ENCODE peak calls at places on chromosomes 5 and 9, in five cellular contexts. S, X, F, B and E are unnamed samples. For H3K4me1, the result is how much of the 10 kb centered on the place peaks cover.

GRCh38 chr9:74645007-74645639 is 148.0 kb downstream of the RORB start:
- DNase-seq in B (no peak), F (peak), X (peak), S (peak), E (peak)

GRCh38 chr9:13278368-13279246 is 885 bp downstream of the MPDZ start:
- DNase-seq in B (peak), X (peak), F (peak), S (peak), E (peak)

GRCh38 chr9:27564031-27564430 is 9.2 kb downstream of the C9orf72 start:
- DNase-seq in X (no peak), F (no peak), S (no peak), B (no peak), E (no peak)

GRCh38 chr9:69085523-69086283 is 50.2 kb downstream of the FXN start:
- DNase-seq in X (no peak), F (peak), S (peak), B (no peak), E (no peak)

GRCh38 chr9:14179449-14179848 is 134.5 kb downstream of the NFIB start:
- DNase-seq in S (no peak), F (no peak), B (no peak), X (no peak), E (no peak)

GRCh38 chr9:136443087-136443486 is 3.4 kb upstream of the INPP5E start:
- DNase-seq in X (no peak), B (no peak), S (no peak), F (no peak), E (no peak)

GRCh38 chr5:79200573-79201183 is 35.3 kb upstream of the JMY start:
- DNase-seq in F (peak), B (no peak), S (no peak), X (peak), E (peak)

GRCh38 chr5:33933723-33934544 is 2.3 kb upstream of the RXFP3 start:
- DNase-seq in X (no peak), B (no peak), S (no peak), F (no peak), E (no peak)

GRCh38 chr5:140322751-140323731 is 20.1 kb upstream of the PFDN1 start:
- DNase-seq in F (no peak), B (no peak), S (peak), X (no peak), E (no peak)

GRCh38 chr5:139494256-139494655 is 11.7 kb upstream of the STING1 start:
- DNase-seq in B (no peak), F (no peak), X (no peak), S (no peak), E (no peak)

GRCh38 chr9:37938121-37938906 is 34.4 kb upstream of the SLC25A51 start:
- DNase-seq in X (peak), F (peak), S (peak), B (peak), E (peak)

GRCh38 chr5:169300468-169301385 is at the start of gene SLIT3:
- DNase-seq in F (peak), X (peak), B (peak), S (peak), E (peak)

GRCh38 chr9:79664375-79664825 is 92.6 kb downstream of the TLE4 start:
- DNase-seq in B (no peak), F (no peak), S (no peak), X (no peak), E (peak)

GRCh38 chr9:79663878-79664277 is 92.1 kb downstream of the TLE4 start:
- DNase-seq in S (no peak), F (peak), B (no peak), X (no peak), E (peak)

GRCh38 chr9:79665926-79666325 is 94.2 kb downstream of the TLE4 start:
- DNase-seq in S (no peak), X (no peak), F (no peak), B (no peak), E (no peak)

GRCh38 chr9:79663299-79663698 is 91.5 kb downstream of the TLE4 start:
- DNase-seq in X (no peak), F (peak), B (no peak), S (peak), E (no peak)

DNA sequence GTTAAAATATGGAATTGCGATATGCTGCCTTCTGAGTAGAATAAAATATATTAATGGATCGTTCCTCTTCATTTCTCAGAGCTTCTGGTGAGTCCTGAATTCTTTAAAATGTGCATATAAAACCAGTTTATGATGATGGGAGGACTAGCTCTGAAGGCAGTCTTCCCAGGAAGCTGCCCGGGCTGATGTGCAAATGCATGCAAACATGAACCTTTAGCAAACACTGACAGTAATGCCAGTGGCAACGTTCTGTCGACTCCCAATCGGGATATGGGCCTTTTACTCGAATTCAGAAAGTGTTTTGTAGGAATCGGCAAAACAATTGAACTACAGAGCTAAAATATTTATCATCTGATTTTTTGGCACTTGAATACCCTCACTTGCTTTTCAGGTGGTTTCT is 93.6 kb downstream of the TLE4 start:
- DNase-seq in X (no peak), S (no peak), F (no peak), B (no peak), E (no peak)
- H3K4me1 ChIP-seq in X (under half), S (under half), F (under half), B (under half), E (under half)

GRCh38 chr5:321726-322251 is 275 bp downstream of the AHRR start:
- DNase-seq in F (no peak), S (no peak), X (no peak), B (peak), E (no peak)

GRCh38 chr5:322281-322941 is 897 bp downstream of the AHRR start:
- DNase-seq in F (no peak), B (peak), S (no peak), X (no peak), E (no peak)

GRCh38 chr5:322942-323879 is 1.7 kb downstream of the AHRR start:
- DNase-seq in X (no peak), F (no peak), S (peak), B (peak), E (no peak)

GRCh38 chr5:320524-321232 is 836 bp upstream of the AHRR start:
- DNase-seq in B (peak), F (no peak), S (no peak), X (no peak), E (no peak)

GRCh38 chr5:321233-321725 is at the start of gene AHRR:
- DNase-seq in F (peak), S (peak), B (peak), X (peak), E (peak)
- H3K4me3 ChIP-seq in F (peak), S (no peak), B (peak), X (peak), E (peak)

GRCh38 chr9:127565231-127565630 is 46.8 kb upstream of the STXBP1 start:
- DNase-seq in F (no peak), B (no peak), X (no peak), S (no peak), E (no peak)
- H3K4me1 ChIP-seq in F (under half), B (under half), X (half or more), S (under half), E (under half)

DNA sequence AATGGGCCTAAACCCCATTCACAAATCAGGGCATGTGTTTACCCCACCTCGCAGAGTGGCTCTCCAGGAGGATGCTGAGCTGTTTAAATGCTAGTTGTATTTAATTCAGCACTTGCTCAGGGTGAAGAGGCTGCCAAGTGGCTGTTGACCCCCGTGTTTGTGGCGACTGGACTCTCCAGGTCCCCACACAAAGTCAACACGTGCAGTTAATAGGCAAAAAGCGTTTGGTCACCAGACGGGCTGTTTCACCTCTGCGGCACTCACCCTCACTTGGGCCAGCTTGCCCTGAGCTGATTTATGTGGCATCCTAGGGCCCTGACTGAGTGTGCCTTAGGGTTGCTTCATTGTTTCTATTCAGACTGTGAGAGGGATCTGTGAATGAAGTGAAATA is 152.3 kb downstream of the GAS1 start:
- DNase-seq in S (no peak), B (no peak), X (no peak), F (no peak), E (no peak)
- H3K4me3 ChIP-seq in S (no peak), B (no peak), X (no peak), F (no peak), E (no peak)

GRCh38 chr5:69498384-69498783 is 5.8 kb downstream of the OCLN start:
- DNase-seq in B (no peak), X (no peak), S (peak), F (no peak), E (no peak)
- H3K4me1 ChIP-seq in B (under half), X (under half), S (under half), F (under half), E (under half)

GRCh38 chr5:163548649-163549048 is 43.2 kb downstream of the MAT2B start:
- DNase-seq in F (no peak), S (no peak), X (no peak), B (no peak), E (no peak)
- H3K4me3 ChIP-seq in F (no peak), S (no peak), X (no peak), B (no peak), E (no peak)

DNA sequence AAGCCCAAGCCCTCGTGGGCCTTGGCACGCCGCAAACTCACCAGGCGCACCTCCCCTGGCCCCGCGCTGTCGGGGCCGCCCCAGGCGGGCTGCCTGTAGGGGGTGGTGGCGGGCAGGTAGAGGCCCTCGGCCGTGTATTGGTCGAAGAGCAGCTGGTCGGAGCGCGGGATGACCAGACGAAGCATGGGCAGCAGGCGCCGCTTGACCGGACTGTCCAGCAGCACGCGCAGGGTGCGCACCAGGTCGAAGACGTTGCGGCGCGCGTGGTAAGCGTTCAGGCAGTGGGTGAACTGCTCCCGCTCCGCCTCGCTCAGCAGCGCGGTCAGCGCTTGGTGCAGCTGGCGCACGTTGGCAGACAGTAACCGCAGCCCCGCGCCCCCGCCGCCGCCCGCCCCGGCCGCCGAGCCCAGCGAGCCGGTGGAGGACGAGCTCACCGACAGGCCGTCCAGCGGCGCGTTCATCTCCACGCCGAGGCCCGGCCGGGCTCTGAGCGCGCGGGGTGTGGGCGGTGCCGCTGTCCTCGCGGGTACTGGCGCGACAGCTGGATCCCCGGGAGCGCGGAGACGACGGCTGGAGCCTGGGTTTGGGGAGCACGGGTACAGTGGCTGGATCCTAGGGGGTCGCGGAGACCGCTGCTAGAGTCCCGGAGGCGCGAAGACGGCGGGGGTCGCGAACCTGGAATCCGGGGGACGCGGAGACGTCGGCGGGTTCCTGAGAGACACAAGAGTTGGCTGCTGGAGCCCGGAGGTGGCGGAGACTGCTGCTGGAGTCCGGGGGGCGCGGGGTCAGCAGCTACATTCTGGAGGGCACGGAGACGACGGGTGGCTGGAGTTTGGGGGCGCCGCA is 709 bp downstream of the WHRN start:
- DNase-seq in X (peak), F (peak), B (peak), S (peak), E (peak)
- H3K4me1 ChIP-seq in X (under half), F (under half), B (under half), S (under half), E (under half)

DNA sequence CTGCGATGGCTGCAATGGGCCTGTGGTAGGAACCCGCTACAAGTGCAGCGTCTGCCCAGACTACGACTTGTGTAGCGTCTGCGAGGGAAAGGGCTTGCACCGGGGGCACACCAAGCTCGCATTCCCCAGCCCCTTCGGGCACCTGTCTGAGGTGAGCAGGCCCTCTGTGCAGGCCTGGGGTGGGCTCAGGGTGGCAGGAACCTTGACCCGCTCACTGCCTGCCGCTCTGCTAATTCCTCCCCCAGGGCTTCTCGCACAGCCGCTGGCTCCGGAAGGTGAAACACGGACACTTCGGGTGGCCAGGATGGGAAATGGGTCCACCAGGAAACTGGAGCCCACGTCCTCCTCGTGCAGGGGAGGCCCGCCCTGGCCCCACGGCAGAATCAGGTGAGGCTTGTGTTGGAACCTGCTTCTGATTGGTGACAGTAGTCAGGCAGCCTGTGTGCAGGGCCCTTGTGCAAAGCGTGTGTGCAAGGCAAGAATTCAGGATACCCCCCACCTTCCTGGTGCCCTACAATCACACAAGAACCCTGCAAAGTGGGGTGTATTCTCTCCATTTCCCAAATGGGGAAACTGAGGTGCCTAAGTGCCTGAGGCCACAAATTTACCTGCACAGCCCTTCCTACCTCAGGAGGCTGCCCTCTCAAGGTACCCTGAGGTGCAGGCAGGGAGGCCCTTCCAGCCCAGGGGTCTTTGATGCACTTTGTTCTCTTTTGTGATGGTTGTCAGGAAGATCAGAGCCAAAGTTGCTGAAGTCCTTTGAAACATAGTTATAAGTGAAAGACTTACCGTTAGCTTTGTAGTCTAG is 3.4 kb downstream of the SQSTM1 start:
- DNase-seq in S (no peak), B (peak), X (no peak), F (no peak), E (no peak)
- H3K4me3 ChIP-seq in S (no peak), B (no peak), X (no peak), F (no peak), E (no peak)

GRCh38 chr5:96778409-96778808 is 29.3 kb downstream of the ERAP1 start:
- DNase-seq in S (no peak), B (no peak), F (no peak), X (no peak), E (no peak)
- H3K4me1 ChIP-seq in S (under half), B (under half), F (under half), X (under half), E (under half)